ENCODE peak calls at places on chromosomes 2 and 18, in ten cellular contexts. One of them, this sample, is unnamed.

GRCh38 chr2:95664086-95664441 is 72.3 kb downstream of the TRIM43 start:
- DNase-seq in esophagus muscularis mucosa: no peak
- DNase-seq in ascending aorta: no peak
- DNase-seq in right lobe of liver: no peak
- DNase-seq in heart right ventricle: no peak
- DNase-seq in GM06990: no peak
- DNase-seq in thoracic aorta: no peak
- DNase-seq in ovary: no peak
- DNase-seq in astrocyte of the spinal cord: no peak
- DNase-seq in gastrocnemius medialis: no peak
- DNase-seq in this sample: no peak

GRCh38 chr18:11145413-11146191 is 3.8 kb downstream of the PIEZO2 start:
- DNase-seq in astrocyte of the spinal cord: no peak
- DNase-seq in right lobe of liver: no peak
- DNase-seq in GM06990: no peak
- DNase-seq in esophagus muscularis mucosa: peak
- DNase-seq in thoracic aorta: no peak
- DNase-seq in ovary: no peak
- DNase-seq in gastrocnemius medialis: no peak
- DNase-seq in heart right ventricle: no peak
- DNase-seq in ascending aorta: no peak
- DNase-seq in this sample: no peak

GRCh38 chr2:240713071-240713927 is 21.6 kb downstream of the AQP12A start:
- DNase-seq in astrocyte of the spinal cord: no peak
- DNase-seq in right lobe of liver: no peak
- DNase-seq in heart right ventricle: no peak
- DNase-seq in thoracic aorta: no peak
- DNase-seq in GM06990: no peak
- DNase-seq in gastrocnemius medialis: no peak
- DNase-seq in ovary: no peak
- DNase-seq in ascending aorta: no peak
- DNase-seq in esophagus muscularis mucosa: no peak
- DNase-seq in this sample: no peak

GRCh38 chr18:23908827-23909226 is 105.7 kb upstream of the TTC39C start:
- DNase-seq in right lobe of liver: no peak
- DNase-seq in esophagus muscularis mucosa: no peak
- DNase-seq in thoracic aorta: no peak
- DNase-seq in ascending aorta: no peak
- DNase-seq in GM06990: no peak
- DNase-seq in astrocyte of the spinal cord: no peak
- DNase-seq in gastrocnemius medialis: no peak
- DNase-seq in ovary: no peak
- DNase-seq in heart right ventricle: no peak
- DNase-seq in this sample: no peak

GRCh38 chr18:3448845-3449701 is 899 bp upstream of the TGIF1 start:
- DNase-seq in astrocyte of the spinal cord: peak
- DNase-seq in heart right ventricle: peak
- DNase-seq in esophagus muscularis mucosa: peak
- DNase-seq in GM06990: peak
- DNase-seq in thoracic aorta: peak
- DNase-seq in ascending aorta: peak
- DNase-seq in right lobe of liver: peak
- DNase-seq in gastrocnemius medialis: peak
- DNase-seq in ovary: peak
- DNase-seq in this sample: peak

GRCh38 chr2:232196802-232197201 is 181.7 kb upstream of the ALPP start:
- DNase-seq in GM06990: no peak
- DNase-seq in gastrocnemius medialis: no peak
- DNase-seq in ascending aorta: no peak
- DNase-seq in ovary: no peak
- DNase-seq in astrocyte of the spinal cord: no peak
- DNase-seq in right lobe of liver: no peak
- DNase-seq in heart right ventricle: no peak
- DNase-seq in thoracic aorta: no peak
- DNase-seq in esophagus muscularis mucosa: no peak
- DNase-seq in this sample: no peak

GRCh38 chr2:185608799-185609198 is 129.8 kb upstream of the FSIP2 start:
- DNase-seq in ascending aorta: no peak
- DNase-seq in right lobe of liver: no peak
- DNase-seq in esophagus muscularis mucosa: no peak
- DNase-seq in heart right ventricle: no peak
- DNase-seq in GM06990: no peak
- DNase-seq in astrocyte of the spinal cord: peak
- DNase-seq in thoracic aorta: no peak
- DNase-seq in gastrocnemius medialis: no peak
- DNase-seq in ovary: no peak
- DNase-seq in this sample: no peak

GRCh38 chr18:48868468-48869466 is 82.0 kb downstream of the SMAD7 start:
- DNase-seq in astrocyte of the spinal cord: no peak
- DNase-seq in ascending aorta: no peak
- DNase-seq in GM06990: peak
- DNase-seq in thoracic aorta: no peak
- DNase-seq in right lobe of liver: no peak
- DNase-seq in gastrocnemius medialis: no peak
- DNase-seq in esophagus muscularis mucosa: no peak
- DNase-seq in heart right ventricle: no peak
- DNase-seq in ovary: no peak
- DNase-seq in this sample: no peak

GRCh38 chr18:44130365-44130942 is 550.2 kb upstream of the SETBP1 start:
- DNase-seq in thoracic aorta: no peak
- DNase-seq in right lobe of liver: no peak
- DNase-seq in GM06990: no peak
- DNase-seq in gastrocnemius medialis: no peak
- DNase-seq in ascending aorta: no peak
- DNase-seq in esophagus muscularis mucosa: no peak
- DNase-seq in heart right ventricle: peak
- DNase-seq in ovary: no peak
- DNase-seq in astrocyte of the spinal cord: peak
- DNase-seq in this sample: peak

GRCh38 chr2:42493885-42494433 is at the start of gene KCNG3:
- DNase-seq in ascending aorta: peak
- DNase-seq in ovary: peak
- DNase-seq in gastrocnemius medialis: no peak
- DNase-seq in astrocyte of the spinal cord: peak
- DNase-seq in esophagus muscularis mucosa: no peak
- DNase-seq in GM06990: peak
- DNase-seq in heart right ventricle: peak
- DNase-seq in right lobe of liver: peak
- DNase-seq in thoracic aorta: no peak
- DNase-seq in this sample: no peak

GRCh38 chr18:48567388-48567787 is 28.6 kb downstream of the CTIF start:
- DNase-seq in esophagus muscularis mucosa: no peak
- DNase-seq in thoracic aorta: no peak
- DNase-seq in ascending aorta: no peak
- DNase-seq in astrocyte of the spinal cord: no peak
- DNase-seq in right lobe of liver: no peak
- DNase-seq in heart right ventricle: no peak
- DNase-seq in ovary: no peak
- DNase-seq in GM06990: no peak
- DNase-seq in gastrocnemius medialis: no peak
- DNase-seq in this sample: no peak

DNA sequence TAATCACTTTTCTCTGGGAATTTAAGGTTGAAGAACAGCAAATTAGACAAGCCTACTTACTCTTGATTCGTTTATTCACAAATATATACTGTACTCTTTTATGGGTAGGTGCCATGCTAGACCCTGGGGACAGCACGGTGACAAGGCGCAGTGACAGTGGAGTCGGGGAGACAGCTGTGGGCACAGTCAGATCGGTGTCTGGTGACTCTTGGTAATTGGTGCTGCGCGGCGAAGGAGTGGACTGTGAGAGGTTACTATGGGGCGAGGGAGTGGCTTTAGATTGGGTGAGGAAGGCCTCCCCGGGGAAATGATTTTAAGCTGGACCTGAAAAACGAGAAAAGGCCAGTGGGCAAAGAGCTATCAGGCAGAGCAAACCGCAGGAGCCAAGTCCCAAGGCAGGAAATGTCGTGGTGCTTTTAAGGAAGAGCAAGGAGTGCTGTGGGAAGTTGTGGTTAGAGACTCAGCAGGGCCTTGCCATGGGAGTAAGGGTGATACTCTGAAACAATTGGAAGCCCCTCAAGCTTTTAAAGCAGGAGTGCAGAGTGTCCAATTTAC is 36.3 kb upstream of the TXNDC2 start:
- DNase-seq in right lobe of liver: peak
- DNase-seq in heart right ventricle: peak
- DNase-seq in gastrocnemius medialis: peak
- DNase-seq in thoracic aorta: no peak
- DNase-seq in ovary: no peak
- DNase-seq in GM06990: no peak
- DNase-seq in astrocyte of the spinal cord: no peak
- DNase-seq in esophagus muscularis mucosa: no peak
- DNase-seq in ascending aorta: peak
- DNase-seq in this sample: no peak
- H3K4me3 ChIP-seq in right lobe of liver: no peak
- H3K4me3 ChIP-seq in heart right ventricle: no peak
- H3K4me3 ChIP-seq in gastrocnemius medialis: peak
- H3K4me3 ChIP-seq in thoracic aorta: no peak
- H3K4me3 ChIP-seq in ovary: no peak
- H3K4me3 ChIP-seq in GM06990: no peak
- H3K4me3 ChIP-seq in astrocyte of the spinal cord: no peak
- H3K4me3 ChIP-seq in esophagus muscularis mucosa: no peak
- H3K4me3 ChIP-seq in ascending aorta: no peak
- H3K4me3 ChIP-seq in this sample: no peak

DNA sequence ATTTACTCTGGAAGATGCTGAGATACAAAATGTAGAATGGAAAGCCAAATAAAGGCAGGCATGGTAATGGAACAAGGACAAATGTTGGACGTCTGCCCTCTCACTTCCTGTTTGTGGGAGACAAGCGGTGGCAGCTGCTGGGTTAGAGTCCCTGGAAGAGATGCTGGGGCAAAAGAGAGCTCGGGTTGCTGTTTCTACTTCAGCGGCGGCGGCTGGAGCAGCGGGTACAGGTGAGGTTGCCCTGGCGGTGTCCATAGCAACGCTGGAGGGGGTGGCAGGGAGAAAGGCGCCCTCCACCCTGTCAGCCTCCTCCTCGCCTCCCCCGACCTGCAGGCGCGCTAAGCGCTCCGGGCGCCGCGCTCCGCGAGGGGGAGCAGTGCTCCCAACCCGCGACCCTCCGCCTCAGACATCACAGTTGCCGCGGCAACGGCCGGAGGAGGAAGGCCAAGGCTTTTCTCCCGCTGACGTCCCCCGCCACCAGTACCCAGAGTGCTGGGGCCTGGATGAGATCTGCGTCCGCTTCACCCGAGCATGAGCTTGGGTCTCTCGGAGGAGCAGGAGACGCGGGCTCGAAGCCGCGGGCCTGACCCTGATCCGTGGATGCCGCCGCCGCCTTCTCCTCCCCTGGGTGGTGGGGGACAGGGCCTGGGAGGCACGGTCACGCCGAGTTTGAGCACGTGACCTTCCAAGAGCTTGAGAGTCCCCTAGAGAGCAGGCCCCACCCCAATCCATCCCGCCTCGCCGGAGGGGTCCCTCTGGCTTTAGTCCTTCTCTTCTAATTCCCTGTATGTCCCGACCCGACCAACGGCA is 65.6 kb downstream of the NOL4 start:
- DNase-seq in thoracic aorta: no peak
- DNase-seq in astrocyte of the spinal cord: peak
- DNase-seq in esophagus muscularis mucosa: no peak
- DNase-seq in right lobe of liver: peak
- DNase-seq in GM06990: peak
- DNase-seq in heart right ventricle: peak
- DNase-seq in gastrocnemius medialis: no peak
- DNase-seq in ascending aorta: peak
- DNase-seq in ovary: peak
- DNase-seq in this sample: peak
- TF ChIP-seq CTCF in thoracic aorta: no peak
- TF ChIP-seq CTCF in astrocyte of the spinal cord: peak
- TF ChIP-seq CTCF in esophagus muscularis mucosa: no peak
- TF ChIP-seq CTCF in right lobe of liver: no peak
- TF ChIP-seq CTCF in GM06990: no peak
- TF ChIP-seq CTCF in heart right ventricle: no peak
- TF ChIP-seq CTCF in gastrocnemius medialis: no peak
- TF ChIP-seq CTCF in ascending aorta: no peak
- TF ChIP-seq CTCF in ovary: no peak
- TF ChIP-seq CTCF in this sample: peak

GRCh38 chr2:178057179-178057578 is 15.4 kb downstream of the PDE11A start:
- DNase-seq in thoracic aorta: no peak
- DNase-seq in gastrocnemius medialis: no peak
- DNase-seq in right lobe of liver: no peak
- DNase-seq in GM06990: no peak
- DNase-seq in esophagus muscularis mucosa: no peak
- DNase-seq in ovary: no peak
- DNase-seq in ascending aorta: no peak
- DNase-seq in astrocyte of the spinal cord: no peak
- DNase-seq in heart right ventricle: no peak
- DNase-seq in this sample: no peak

GRCh38 chr2:178059656-178060055 is 12.9 kb downstream of the PDE11A start:
- DNase-seq in gastrocnemius medialis: no peak
- DNase-seq in right lobe of liver: no peak
- DNase-seq in ascending aorta: no peak
- DNase-seq in esophagus muscularis mucosa: no peak
- DNase-seq in heart right ventricle: no peak
- DNase-seq in GM06990: no peak
- DNase-seq in ovary: no peak
- DNase-seq in astrocyte of the spinal cord: no peak
- DNase-seq in thoracic aorta: no peak
- DNase-seq in this sample: no peak

GRCh38 chr2:178059111-178059510 is 13.5 kb downstream of the PDE11A start:
- DNase-seq in ovary: no peak
- DNase-seq in GM06990: no peak
- DNase-seq in ascending aorta: no peak
- DNase-seq in thoracic aorta: no peak
- DNase-seq in heart right ventricle: no peak
- DNase-seq in astrocyte of the spinal cord: no peak
- DNase-seq in right lobe of liver: no peak
- DNase-seq in gastrocnemius medialis: no peak
- DNase-seq in esophagus muscularis mucosa: no peak
- DNase-seq in this sample: no peak

GRCh38 chr2:178056345-178056744 is 16.2 kb downstream of the PDE11A start:
- DNase-seq in GM06990: no peak
- DNase-seq in heart right ventricle: no peak
- DNase-seq in thoracic aorta: no peak
- DNase-seq in gastrocnemius medialis: no peak
- DNase-seq in right lobe of liver: no peak
- DNase-seq in ascending aorta: no peak
- DNase-seq in esophagus muscularis mucosa: no peak
- DNase-seq in astrocyte of the spinal cord: no peak
- DNase-seq in ovary: no peak
- DNase-seq in this sample: no peak
- H3K4me3 ChIP-seq in GM06990: no peak
- H3K4me3 ChIP-seq in heart right ventricle: no peak
- H3K4me3 ChIP-seq in thoracic aorta: no peak
- H3K4me3 ChIP-seq in gastrocnemius medialis: no peak
- H3K4me3 ChIP-seq in right lobe of liver: no peak
- H3K4me3 ChIP-seq in ascending aorta: no peak
- H3K4me3 ChIP-seq in esophagus muscularis mucosa: no peak
- H3K4me3 ChIP-seq in astrocyte of the spinal cord: no peak
- H3K4me3 ChIP-seq in ovary: no peak
- H3K4me3 ChIP-seq in this sample: no peak

GRCh38 chr2:197674546-197674945 is 841 bp downstream of the RFTN2 start:
- DNase-seq in esophagus muscularis mucosa: no peak
- DNase-seq in heart right ventricle: no peak
- DNase-seq in right lobe of liver: no peak
- DNase-seq in ascending aorta: no peak
- DNase-seq in gastrocnemius medialis: no peak
- DNase-seq in GM06990: no peak
- DNase-seq in thoracic aorta: no peak
- DNase-seq in ovary: no peak
- DNase-seq in astrocyte of the spinal cord: no peak
- DNase-seq in this sample: no peak
- TF ChIP-seq CTCF in esophagus muscularis mucosa: no peak
- TF ChIP-seq CTCF in heart right ventricle: no peak
- TF ChIP-seq CTCF in right lobe of liver: no peak
- TF ChIP-seq CTCF in ascending aorta: no peak
- TF ChIP-seq CTCF in gastrocnemius medialis: no peak
- TF ChIP-seq CTCF in GM06990: no peak
- TF ChIP-seq CTCF in thoracic aorta: no peak
- TF ChIP-seq CTCF in ovary: no peak
- TF ChIP-seq CTCF in astrocyte of the spinal cord: no peak
- TF ChIP-seq CTCF in this sample: no peak

This sample was measured in astrocyte of the cerebellum.